ENCODE peak calls at places on chromosome 2, in ten cellular contexts. G, H, P, W, C, Q, U, O, V and T are unnamed samples.

GRCh38 chr2:48412409-48413259 is 117.3 kb upstream of the STON1 start:
- DNase-seq in C (no peak), U (no peak), H (no peak), W (no peak), P (no peak), O (no peak), G (no peak), V (no peak), Q (no peak), T (no peak)

GRCh38 chr2:86489542-86489941 is 48.4 kb downstream of the KDM3A start:
- DNase-seq in Q (no peak), C (no peak), P (no peak), H (no peak), G (no peak), V (no peak), O (no peak), W (no peak), U (no peak), T (no peak)

GRCh38 chr2:99445065-99445464 is 44.8 kb downstream of the REV1 start:
- DNase-seq in U (no peak), G (peak), C (no peak), V (no peak), O (no peak), H (no peak), Q (no peak), W (no peak), P (no peak), T (no peak)

GRCh38 chr2:103161456-103162289 is 399.8 kb downstream of the TMEM182 start:
- DNase-seq in P (no peak), O (peak), G (peak), W (no peak), H (peak), C (no peak), U (peak), Q (peak), V (peak), T (no peak)

GRCh38 chr2:43225093-43225787 is 1.2 kb downstream of the ZFP36L2 start:
- DNase-seq in W (peak), Q (peak), G (peak), V (peak), H (peak), O (peak), P (peak), U (peak), C (peak), T (peak)

GRCh38 chr2:199985625-199986207 is 30.3 kb downstream of the MAIP1 start:
- DNase-seq in P (peak), Q (peak), U (peak), H (peak), C (peak), G (peak), V (peak), O (peak), W (peak), T (peak)

GRCh38 chr2:208062113-208062512 is 36.8 kb upstream of the PLEKHM3 start:
- DNase-seq in C (no peak), P (no peak), U (peak), W (no peak), O (peak), H (peak), V (peak), Q (peak), G (peak), T (peak)

GRCh38 chr2:233048569-233049193 is 11.5 kb upstream of the INPP5D start:
- DNase-seq in H (no peak), W (no peak), O (no peak), Q (no peak), C (no peak), P (no peak), G (no peak), U (no peak), V (no peak), T (no peak)

GRCh38 chr2:224816816-224817215 is 100.7 kb upstream of the CCDC195 start:
- DNase-seq in Q (peak), U (peak), H (peak), P (no peak), C (no peak), W (no peak), G (peak), O (peak), V (no peak), T (peak)

GRCh38 chr2:241475267-241475666 is 33.1 kb downstream of the STK25 start:
- DNase-seq in O (no peak), Q (no peak), V (no peak), C (no peak), U (no peak), P (no peak), H (no peak), G (no peak), W (no peak), T (no peak)
- H3K4me3 ChIP-seq in O (no peak), Q (no peak), V (no peak), C (no peak), U (no peak), P (no peak), H (no peak), G (no peak), W (no peak), T (no peak)

GRCh38 chr2:219388127-219388844 is 574 bp upstream of the DNPEP start:
- DNase-seq in H (peak), G (peak), P (peak), W (peak), O (peak), C (peak), Q (peak), V (peak), U (peak), T (peak)

GRCh38 chr2:219387284-219388126 is at the start of gene DNPEP:
- DNase-seq in G (peak), W (peak), U (peak), P (peak), Q (peak), C (peak), O (peak), V (peak), H (peak), T (peak)

GRCh38 chr2:219385958-219386520 is 1.7 kb downstream of the DNPEP start:
- DNase-seq in W (no peak), O (no peak), G (no peak), U (no peak), C (no peak), H (no peak), V (no peak), Q (no peak), P (no peak), T (no peak)

GRCh38 chr2:219386532-219387280 is 1.0 kb downstream of the DNPEP start:
- DNase-seq in P (no peak), C (peak), O (no peak), H (no peak), U (no peak), G (no peak), Q (no peak), W (no peak), V (no peak), T (no peak)

GRCh38 chr2:219388845-219389156 is 1.1 kb upstream of the DNPEP start:
- DNase-seq in G (no peak), Q (no peak), P (no peak), W (no peak), C (no peak), U (no peak), O (no peak), V (no peak), H (no peak), T (no peak)
- H3K4me3 ChIP-seq in G (peak), Q (peak), P (peak), W (peak), C (peak), U (no peak), O (peak), V (peak), H (peak), T (peak)

DNA sequence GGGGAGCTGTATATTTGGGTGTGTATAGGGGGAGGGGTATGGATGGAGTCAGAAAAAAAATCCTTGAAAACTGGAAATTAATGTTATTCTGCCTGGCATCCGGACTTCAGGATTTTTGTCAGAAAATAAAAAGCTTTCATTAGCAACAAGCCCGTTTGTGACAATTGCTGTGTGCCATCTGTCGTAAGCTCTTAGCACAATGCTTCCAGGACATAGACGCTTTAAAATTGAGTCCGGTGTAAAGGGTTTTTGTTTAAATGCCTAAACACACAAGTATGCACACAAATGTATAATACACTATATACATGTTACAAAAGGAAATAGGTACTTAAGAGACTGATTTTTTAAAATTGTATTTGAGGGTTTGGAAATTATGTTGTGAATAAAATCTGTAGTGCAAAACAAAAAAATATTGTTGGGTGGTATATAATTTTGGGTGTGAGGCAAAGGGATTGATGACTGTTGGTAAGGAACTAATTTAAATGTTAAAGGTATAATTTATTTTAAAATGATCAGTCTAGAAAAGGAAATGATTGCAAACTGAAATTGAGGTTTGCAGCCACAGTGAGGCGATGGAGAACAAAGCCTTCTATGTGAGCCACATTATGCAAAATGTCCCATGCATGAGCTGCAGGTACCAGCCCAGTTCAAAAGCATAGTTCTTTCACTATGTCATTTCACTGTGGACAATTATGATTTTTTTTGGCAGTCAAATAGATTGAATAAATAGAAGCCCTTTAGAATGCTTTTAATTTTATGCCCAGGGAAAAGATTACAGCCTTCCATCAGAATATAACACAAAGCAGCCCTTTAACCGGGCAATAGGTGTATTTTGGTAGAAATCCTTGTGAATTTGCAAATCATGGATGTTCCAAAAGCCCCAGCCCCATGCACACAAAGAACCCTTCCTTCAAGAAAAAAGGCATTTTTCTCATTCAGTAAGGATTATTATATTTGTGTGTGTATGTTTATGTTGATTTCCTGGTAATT is 1.5 kb downstream of the MAP2 start:
- DNase-seq in U (peak), Q (peak), O (peak), P (no peak), H (peak), W (no peak), V (peak), C (no peak), G (peak), T (peak)
- H3K4me3 ChIP-seq in U (peak), Q (peak), O (peak), P (no peak), H (peak), W (peak), V (no peak), C (peak), G (peak), T (peak)

DNA sequence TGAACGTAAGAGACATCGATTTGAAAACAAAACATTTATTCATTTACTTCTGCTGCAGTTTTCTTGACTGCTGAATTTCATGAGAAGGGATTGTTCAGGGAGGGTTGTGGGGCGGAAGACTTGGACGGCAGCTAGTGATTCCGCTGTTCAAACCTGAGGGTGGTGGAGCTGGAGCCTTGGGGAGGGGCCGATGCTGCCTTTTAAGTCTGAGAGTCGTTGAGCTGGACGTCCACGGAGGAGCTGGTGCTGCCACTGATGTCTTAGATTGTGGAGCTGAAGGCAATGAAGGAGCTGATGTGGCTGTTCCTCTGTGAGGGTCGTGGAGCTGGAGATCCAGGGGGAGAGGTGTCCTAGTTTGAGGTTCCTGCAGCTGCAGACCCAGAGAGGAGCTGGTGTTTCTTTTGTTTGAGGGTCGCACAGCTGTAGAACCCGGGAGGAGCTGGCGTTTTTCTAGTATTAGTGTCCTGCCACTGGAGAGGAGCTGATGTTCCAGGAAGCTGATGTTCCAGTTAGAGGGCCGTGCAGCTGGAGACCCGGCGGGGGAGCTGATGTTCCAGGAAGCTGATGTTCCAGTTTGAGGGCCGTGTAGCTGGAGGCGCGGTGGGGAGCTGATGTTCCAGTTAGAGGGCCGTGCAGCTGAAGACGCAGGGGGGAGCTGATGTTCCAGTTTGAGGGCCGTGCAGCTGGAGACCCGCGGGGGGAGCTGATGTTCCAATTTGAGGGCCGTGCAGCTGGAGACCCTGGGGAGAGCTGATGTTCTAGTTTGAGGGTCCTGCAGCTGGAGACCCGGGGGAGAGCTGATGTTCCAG is 150.9 kb downstream of the RTP5 start:
- DNase-seq in G (peak), W (peak), V (no peak), C (peak), H (peak), U (peak), Q (peak), O (peak), P (no peak), T (peak)
- H3K4me3 ChIP-seq in G (no peak), W (no peak), V (no peak), C (no peak), H (no peak), U (no peak), Q (no peak), O (no peak), P (no peak), T (no peak)

DNA sequence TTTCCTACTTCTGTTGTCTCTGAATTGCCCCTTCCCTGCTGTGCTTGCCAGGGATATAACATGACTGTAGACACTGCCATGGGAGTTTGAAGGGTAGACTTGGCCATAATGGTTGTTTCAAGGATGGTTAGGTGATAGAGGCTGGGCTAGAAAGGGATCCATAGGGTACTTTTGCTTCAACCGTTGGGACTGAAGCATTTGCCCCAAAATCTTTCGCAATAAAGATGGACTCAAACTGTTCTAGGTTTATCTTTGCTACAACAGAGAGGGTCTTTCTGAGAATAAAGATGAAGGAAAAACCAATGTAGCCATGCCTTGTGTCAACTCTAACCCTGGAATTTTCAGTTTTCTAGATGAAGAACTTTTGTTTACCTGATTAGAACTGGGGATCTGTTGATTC is 27.2 kb downstream of the MSGN1 start:
- DNase-seq in U (no peak), G (no peak), V (no peak), O (no peak), C (no peak), W (no peak), P (no peak), Q (no peak), H (no peak), T (no peak)
- H3K4me3 ChIP-seq in U (no peak), G (no peak), V (no peak), O (no peak), C (no peak), W (no peak), P (no peak), Q (no peak), H (no peak), T (no peak)

DNA sequence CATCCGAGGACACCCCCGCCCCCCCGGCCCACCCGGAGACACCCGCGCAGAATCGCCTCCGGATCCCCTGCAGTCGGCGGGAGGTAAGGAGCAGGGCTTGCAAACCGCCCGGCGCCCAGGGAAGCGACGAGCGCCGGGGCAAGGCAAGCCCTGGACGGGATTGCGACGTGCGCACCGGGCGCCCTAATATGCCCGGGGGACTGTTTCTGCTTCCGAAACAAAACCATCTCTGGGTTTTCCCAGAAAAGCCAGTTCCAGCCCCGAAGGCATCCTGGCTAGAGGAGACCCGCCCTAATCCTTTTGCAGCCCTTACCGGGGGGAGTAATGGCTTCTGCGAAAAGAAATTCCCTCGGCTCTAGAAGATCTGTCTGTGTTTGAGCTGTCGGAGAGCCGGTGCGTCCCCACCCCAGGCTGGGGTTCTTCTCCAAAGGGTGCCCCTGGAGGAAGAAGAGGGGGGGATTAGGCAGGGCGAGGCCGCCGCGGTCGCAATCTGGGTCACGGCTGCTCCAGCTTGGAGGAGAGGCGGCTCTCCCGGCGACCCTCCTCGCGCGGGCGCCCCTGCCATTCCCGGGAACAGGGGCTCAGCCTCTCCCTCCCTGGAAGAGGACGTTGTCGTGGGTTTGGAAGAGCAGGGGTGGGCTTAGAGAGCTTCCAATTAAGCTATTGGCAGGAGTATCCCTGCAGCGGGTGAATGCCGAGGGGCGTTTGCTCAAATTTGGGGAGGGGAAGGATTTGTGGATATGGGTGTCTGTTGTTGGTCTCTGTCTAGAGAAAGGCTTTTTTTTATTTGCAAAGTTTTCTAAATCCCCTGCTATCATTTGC is 522 bp downstream of the MYCN start:
- DNase-seq in W (no peak), Q (peak), U (no peak), V (no peak), H (no peak), O (peak), G (no peak), C (no peak), P (no peak), T (no peak)
- H3K4me3 ChIP-seq in W (peak), Q (no peak), U (peak), V (no peak), H (no peak), O (peak), G (no peak), C (peak), P (peak), T (no peak)

DNA sequence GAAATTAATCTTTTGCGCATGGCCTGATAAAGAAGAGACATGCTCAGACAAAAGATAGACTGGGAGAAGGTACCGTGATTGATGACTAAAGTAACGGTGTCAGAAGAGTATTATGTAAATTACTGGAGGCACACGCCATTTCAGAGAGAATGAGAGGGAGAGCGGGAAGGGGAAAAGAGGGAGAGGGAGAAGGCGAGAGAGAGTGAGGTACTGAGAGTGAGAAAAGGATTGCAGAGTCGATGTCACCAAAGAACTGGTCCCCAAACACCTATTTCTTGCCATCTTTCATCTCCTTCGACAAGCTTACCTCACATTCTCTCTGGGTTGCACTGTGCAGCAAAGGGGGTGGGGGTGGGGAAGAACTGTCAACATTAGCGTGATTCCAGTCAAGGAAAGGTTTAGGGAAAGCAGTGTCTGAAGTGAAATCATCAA is 673.7 kb downstream of the BCL11A start:
- DNase-seq in U (no peak), H (no peak), G (no peak), V (no peak), P (no peak), W (no peak), Q (no peak), C (no peak), O (no peak), T (no peak)
- H3K4me3 ChIP-seq in U (no peak), H (no peak), G (no peak), V (no peak), P (no peak), W (no peak), Q (no peak), C (no peak), O (no peak), T (no peak)

GRCh38 chr2:164764996-164765395 is 76.6 kb downstream of the COBLL1 start:
- DNase-seq in U (no peak), O (no peak), P (no peak), C (no peak), V (no peak), W (no peak), G (peak), Q (peak), H (peak), T (no peak)

GRCh38 chr2:164764474-164764873 is 77.1 kb downstream of the COBLL1 start:
- DNase-seq in H (no peak), U (no peak), C (no peak), W (no peak), O (no peak), P (no peak), G (no peak), V (no peak), Q (no peak), T (no peak)

GRCh38 chr2:164761737-164762460 is 79.7 kb downstream of the COBLL1 start:
- DNase-seq in Q (no peak), U (no peak), W (no peak), G (no peak), O (no peak), V (no peak), P (no peak), C (no peak), H (no peak), T (no peak)

GRCh38 chr2:164766217-164766616 is 75.4 kb downstream of the COBLL1 start:
- DNase-seq in C (no peak), V (no peak), U (no peak), G (no peak), H (no peak), Q (no peak), O (no peak), W (no peak), P (no peak), T (no peak)

GRCh38 chr2:164763431-164763830 is 78.2 kb downstream of the COBLL1 start:
- DNase-seq in W (no peak), H (no peak), O (no peak), G (no peak), P (no peak), U (no peak), V (no peak), C (no peak), Q (no peak), T (no peak)
- H3K4me3 ChIP-seq in W (no peak), H (no peak), O (no peak), G (no peak), P (no peak), U (peak), V (no peak), C (no peak), Q (no peak), T (no peak)